ENCODE peak calls at places on chromosomes 13 and 19, in seven cellular contexts. Y is uterus; M is K562; C is CD4-positive, alpha-beta memory T cell; E is heart right ventricle; O is left ventricle myocardium inferior; J is aorta. W is an unnamed sample. For H3K4me1, the result is how much of the 10 kb centered on the place peaks cover.

GRCh38 chr13:48636550-48636949 is 17.2 kb upstream of the CYSLTR2 start:
- DNase-seq in M (no peak), Y (no peak), C (no peak), E (no peak), J (no peak), O (no peak), W (no peak)

GRCh38 chr13:29260684-29261083 is 334.8 kb downstream of the SLC7A1 start:
- DNase-seq in C (no peak), O (no peak), M (no peak), Y (no peak), J (no peak), E (no peak), W (no peak)

GRCh38 chr19:46648961-46649960 is 11.7 kb downstream of the DACT3 start:
- DNase-seq in M (no peak), J (no peak), Y (no peak), E (no peak), O (no peak), C (no peak), W (no peak)

GRCh38 chr19:15010497-15011255 is 31.0 kb upstream of the SLC1A6 start:
- DNase-seq in O (no peak), M (no peak), Y (no peak), C (no peak), E (no peak), J (no peak), W (no peak)

GRCh38 chr13:97295279-97296182 is 73.4 kb downstream of the MBNL2 start:
- DNase-seq in E (no peak), O (no peak), J (no peak), M (no peak), C (no peak), Y (no peak), W (no peak)

GRCh38 chr19:53037101-53038097 is 7.1 kb upstream of the ERVV-2 start:
- DNase-seq in J (no peak), O (peak), E (peak), M (peak), Y (no peak), C (no peak), W (no peak)

GRCh38 chr19:18412610-18413239 is 6.5 kb upstream of the SSBP4 start:
- DNase-seq in O (no peak), C (no peak), M (no peak), Y (no peak), E (no peak), J (no peak), W (no peak)

GRCh38 chr13:88736026-88736425 is 1064.9 kb downstream of the SLITRK5 start:
- DNase-seq in O (no peak), Y (no peak), J (no peak), C (no peak), E (no peak), M (no peak), W (no peak)

GRCh38 chr19:47609885-47610545 is 1.1 kb downstream of the BICRA start:
- DNase-seq in E (peak), Y (peak), O (peak), C (peak), M (peak), J (peak), W (peak)

GRCh38 chr13:81377926-81378325 is 1037.0 kb upstream of the SPRY2 start:
- DNase-seq in J (no peak), E (no peak), C (no peak), M (no peak), O (no peak), Y (no peak), W (no peak)

GRCh38 chr13:110294624-110295023 is 12.3 kb downstream of the COL4A1 start:
- DNase-seq in Y (no peak), J (no peak), E (no peak), O (no peak), M (no peak), C (no peak), W (no peak)

GRCh38 chr13:91126806-91127205 is 220.7 kb upstream of the MIR17HG start:
- DNase-seq in J (peak), Y (no peak), O (no peak), E (no peak), M (no peak), C (no peak), W (no peak)

GRCh38 chr19:35348909-35349611 is 1.4 kb downstream of the FFAR1 start:
- DNase-seq in E (no peak), J (no peak), Y (no peak), O (no peak), C (no peak), M (peak), W (no peak)

GRCh38 chr13:41306271-41307150 is 4.6 kb upstream of the NAA16 start:
- DNase-seq in O (no peak), J (no peak), M (no peak), C (no peak), E (no peak), Y (no peak), W (no peak)

GRCh38 chr19:46023311-46023779 is 492 bp upstream of the PGLYRP1 start:
- DNase-seq in Y (no peak), J (peak), M (no peak), O (no peak), C (no peak), E (no peak), W (no peak)

GRCh38 chr19:55301459-55302331 is 17.9 kb downstream of the BRSK1 start:
- DNase-seq in E (peak), Y (peak), O (peak), M (peak), J (peak), C (peak), W (peak)

DNA sequence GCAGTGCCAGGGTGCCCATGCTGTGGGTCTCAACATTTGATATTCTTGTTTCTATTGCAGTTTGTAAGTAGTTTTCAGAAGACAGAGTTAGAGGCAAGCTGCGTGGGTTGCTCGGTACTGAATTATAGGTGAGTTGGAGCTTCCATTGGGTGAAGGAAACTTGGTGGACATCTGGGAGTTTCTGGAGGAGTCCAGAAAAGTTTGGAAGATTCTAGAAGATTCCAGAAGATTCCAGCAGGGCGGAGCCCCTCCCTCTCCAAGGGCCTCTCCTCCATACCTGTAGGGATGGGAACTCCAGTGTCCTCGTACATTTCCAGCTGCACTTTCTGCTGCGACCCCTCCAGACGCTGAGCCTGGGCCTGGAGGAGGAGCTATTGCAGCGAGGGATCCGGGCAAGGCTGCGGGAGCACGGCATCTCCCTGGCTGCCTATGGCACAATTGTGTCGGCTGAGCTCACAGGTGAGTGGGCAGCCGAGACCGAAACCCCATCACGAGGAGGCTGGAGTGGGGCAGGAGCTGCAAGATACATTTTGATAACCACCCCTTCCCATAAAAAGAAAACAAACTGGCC is 28.6 kb downstream of the TIMM13 start:
- DNase-seq in O (no peak), E (no peak), Y (no peak), J (no peak), M (no peak), C (no peak), W (no peak)
- H3K4me1 ChIP-seq in O (under half), E (under half), Y (under half), J (under half), M (under half), C (under half), W (under half)

GRCh38 chr13:82634946-82635345 is 1247.3 kb downstream of the SLITRK1 start:
- DNase-seq in J (no peak), M (no peak), O (no peak), Y (no peak), C (no peak), E (no peak), W (no peak)
- H3K4me1 ChIP-seq in J (under half), M (under half), O (under half), Y (under half), C (under half), E (under half), W (under half)

GRCh38 chr19:13881231-13881691 is 4.3 kb downstream of the NANOS3 start:
- DNase-seq in C (no peak), E (no peak), O (no peak), J (no peak), M (no peak), Y (no peak), W (no peak)
- H3K4me1 ChIP-seq in C (under half), E (under half), O (under half), J (under half), M (under half), Y (under half), W (under half)

GRCh38 chr19:1168562-1168873 is 5.5 kb downstream of the SBNO2 start:
- DNase-seq in J (no peak), M (no peak), O (no peak), C (no peak), Y (no peak), E (no peak), W (no peak)

GRCh38 chr19:1168877-1169791 is 4.9 kb downstream of the SBNO2 start:
- DNase-seq in E (no peak), M (no peak), J (no peak), C (no peak), O (no peak), Y (peak), W (peak)

GRCh38 chr19:1169921-1170885 is 3.9 kb downstream of the SBNO2 start:
- DNase-seq in J (no peak), Y (peak), O (no peak), C (no peak), E (no peak), M (peak), W (peak)

GRCh38 chr19:1166872-1167573 is 7.0 kb downstream of the SBNO2 start:
- DNase-seq in C (no peak), Y (no peak), E (no peak), O (no peak), J (no peak), M (no peak), W (no peak)

DNA sequence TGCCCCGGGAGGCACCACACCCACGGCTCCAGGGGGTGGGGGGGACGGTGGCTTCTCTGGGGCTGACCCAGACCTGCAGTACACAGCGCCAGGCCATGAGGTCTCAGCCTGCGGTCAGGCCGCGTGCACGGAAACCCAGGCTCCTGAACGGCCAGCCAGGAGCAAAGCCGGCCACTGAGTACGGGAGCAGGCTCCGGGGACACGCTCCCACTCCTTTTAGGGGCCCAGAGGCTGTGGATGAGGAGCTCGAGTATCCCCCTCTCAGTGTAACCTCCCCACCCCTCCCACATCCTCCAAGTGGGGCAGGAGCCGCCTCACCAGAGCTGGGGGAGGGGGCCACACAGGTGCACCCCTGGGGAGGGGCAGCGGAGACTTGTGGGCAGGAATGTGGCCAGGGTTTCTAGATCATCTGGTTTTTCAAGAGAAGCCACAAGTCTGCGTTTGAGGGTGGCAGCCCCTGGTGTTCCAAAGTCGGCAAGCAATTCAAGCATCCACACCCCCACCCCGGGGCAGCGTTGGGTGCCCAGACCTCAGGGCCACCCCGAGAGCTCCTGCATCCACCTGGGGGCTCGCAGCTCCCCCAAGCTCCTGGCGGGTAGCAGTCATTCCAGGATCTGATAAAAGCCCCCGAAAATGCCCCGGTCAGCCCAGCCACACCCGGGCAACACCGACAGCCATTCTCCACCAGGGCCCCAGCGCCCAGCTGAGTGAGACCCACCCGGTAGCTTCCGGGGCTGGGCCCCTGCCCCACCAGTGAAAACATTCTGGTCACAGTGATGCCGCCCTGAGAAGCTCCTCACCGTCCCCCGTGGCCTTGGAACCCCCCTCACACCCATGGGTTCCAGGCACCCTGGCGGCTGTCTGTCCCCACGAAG is 6.1 kb downstream of the SBNO2 start:
- DNase-seq in J (no peak), E (no peak), O (no peak), Y (no peak), C (no peak), M (no peak), W (no peak)
- H3K4me1 ChIP-seq in J (under half), E (under half), O (under half), Y (under half), C (under half), M (under half), W (under half)